ENCODE peak calls at places on chromosomes 3 and 15, in four cellular contexts. U is M059J, E is T follicular helper cell, O is endothelial cell. V is an unnamed sample.

GRCh38 chr15:68618339-68619302 is 39.8 kb downstream of the CORO2B start:
- DNase-seq in U (peak), E (no peak), O (no peak), V (no peak)

GRCh38 chr3:45507820-45508317 is 86.7 kb upstream of the LIMD1 start:
- DNase-seq in U (no peak), E (no peak), O (peak), V (peak)

GRCh38 chr15:45116482-45117326 is 2.6 kb downstream of the DUOXA2 start:
- DNase-seq in U (no peak), E (no peak), O (no peak), V (no peak)

GRCh38 chr3:27591811-27592210 is 107.6 kb upstream of the SLC4A7 start:
- DNase-seq in U (no peak), E (no peak), O (no peak), V (no peak)

GRCh38 chr15:26887926-26888666 is 21.2 kb downstream of the GABRA5 start:
- DNase-seq in U (no peak), E (no peak), O (no peak), V (no peak)

GRCh38 chr15:23647421-23648375 is at the start of gene MAGEL2:
- DNase-seq in U (no peak), E (no peak), O (peak), V (peak)

GRCh38 chr15:80578871-80579270 is 116.2 kb upstream of the ABHD17C start:
- DNase-seq in U (no peak), E (no peak), O (no peak), V (no peak)

GRCh38 chr3:120145498-120146285 is 51.4 kb upstream of the GSK3B start:
- DNase-seq in U (peak), E (no peak), O (no peak), V (peak)

GRCh38 chr3:38397320-38397719 is 50.7 kb downstream of the XYLB start:
- DNase-seq in U (peak), E (no peak), O (peak), V (no peak)

GRCh38 chr15:55916666-55917409 is 76.6 kb downstream of the NEDD4 start:
- DNase-seq in U (peak), E (no peak), O (no peak), V (peak)

GRCh38 chr3:138338244-138338643 is 8.6 kb upstream of the NME9 start:
- DNase-seq in U (no peak), E (no peak), O (no peak), V (no peak)

GRCh38 chr15:38021259-38021658 is 86.8 kb downstream of the TMCO5A start:
- DNase-seq in U (no peak), E (no peak), O (no peak), V (no peak)

GRCh38 chr3:110419571-110419970 is 652.0 kb upstream of the NECTIN3 start:
- DNase-seq in U (peak), E (no peak), O (no peak), V (no peak)

GRCh38 chr15:99930696-99931095 is 197.5 kb upstream of the LYSMD4 start:
- DNase-seq in U (no peak), E (no peak), O (no peak), V (no peak)

GRCh38 chr15:38085104-38085503 is 150.7 kb downstream of the TMCO5A start:
- DNase-seq in U (no peak), E (no peak), O (no peak), V (no peak)

GRCh38 chr3:142857056-142857455 is 31.8 kb downstream of the PCOLCE2 start:
- DNase-seq in U (peak), E (no peak), O (peak), V (peak)

GRCh38 chr15:88529021-88529630 is 17.4 kb downstream of the DET1 start:
- DNase-seq in U (no peak), E (no peak), O (no peak), V (no peak)

GRCh38 chr3:127489357-127489756 is 101.2 kb downstream of the TPRA1 start:
- DNase-seq in U (no peak), E (no peak), O (no peak), V (no peak)

GRCh38 chr3:14145236-14145635 is 20.4 kb downstream of the TMEM43 start:
- DNase-seq in U (peak), E (no peak), O (no peak), V (peak)

GRCh38 chr3:54427951-54428871 is 305.9 kb downstream of the CACNA2D3 start:
- DNase-seq in U (peak), E (no peak), O (peak), V (peak)

GRCh38 chr3:87076951-87077350 is 86.0 kb upstream of the VGLL3 start:
- DNase-seq in U (peak), E (no peak), O (no peak), V (peak)

GRCh38 chr15:55319537-55320325 is 709 bp downstream of the PIGB start:
- DNase-seq in U (peak), E (no peak), O (no peak), V (no peak)

GRCh38 chr15:72312605-72313447 is 7.1 kb downstream of the CELF6 start:
- DNase-seq in U (peak), E (peak), O (peak), V (peak)

GRCh38 chr3:164332856-164333802 is 745.2 kb downstream of the SI start:
- DNase-seq in U (no peak), E (no peak), O (no peak), V (no peak)

GRCh38 chr3:73580343-73580742 is 44.4 kb downstream of the PDZRN3 start:
- DNase-seq in U (peak), E (no peak), O (no peak), V (peak)

GRCh38 chr3:129611812-129612349 is 5.4 kb upstream of the PLXND1 start:
- DNase-seq in U (peak), E (no peak), O (no peak), V (peak)

GRCh38 chr3:36874351-36874874 is 70.4 kb downstream of the TRANK1 start:
- DNase-seq in U (no peak), E (no peak), O (no peak), V (no peak)

V was measured in Daoy.